ENCODE peak calls at places on chromosome 5, in seven cellular contexts. One of them, this sample, is unnamed.

GRCh38 chr5:170501361-170501760 is 2.5 kb upstream of the KCNIP1 start:
- DNase-seq in M059J: no peak
- DNase-seq in immature natural killer cell: no peak
- DNase-seq in fibroblast of the conjunctiva: no peak
- DNase-seq in right lobe of liver: no peak
- DNase-seq in NCI-H524 treated with DMSO at 0.1 percent for 48 hours: no peak
- DNase-seq in KBM-7: no peak
- DNase-seq in this sample: no peak

GRCh38 chr5:2889946-2890475 is 138.5 kb upstream of the IRX2 start:
- DNase-seq in M059J: no peak
- DNase-seq in NCI-H524 treated with DMSO at 0.1 percent for 48 hours: no peak
- DNase-seq in immature natural killer cell: no peak
- DNase-seq in right lobe of liver: no peak
- DNase-seq in fibroblast of the conjunctiva: no peak
- DNase-seq in KBM-7: no peak
- DNase-seq in this sample: no peak

GRCh38 chr5:158875272-158875679 is 224.4 kb downstream of the EBF1 start:
- DNase-seq in NCI-H524 treated with DMSO at 0.1 percent for 48 hours: no peak
- DNase-seq in KBM-7: no peak
- DNase-seq in M059J: peak; percentile 38
- DNase-seq in immature natural killer cell: no peak
- DNase-seq in right lobe of liver: no peak
- DNase-seq in fibroblast of the conjunctiva: peak; percentile 12
- DNase-seq in this sample: peak; percentile 54

GRCh38 chr5:652023-652515 is 39.9 kb downstream of the CEP72 start:
- DNase-seq in NCI-H524 treated with DMSO at 0.1 percent for 48 hours: no peak
- DNase-seq in fibroblast of the conjunctiva: no peak
- DNase-seq in KBM-7: no peak
- DNase-seq in immature natural killer cell: no peak
- DNase-seq in right lobe of liver: no peak
- DNase-seq in M059J: no peak
- DNase-seq in this sample: no peak

GRCh38 chr5:1011226-1011631 is 2.6 kb downstream of the NKD2 start:
- DNase-seq in right lobe of liver: peak; percentile 49
- DNase-seq in immature natural killer cell: no peak
- DNase-seq in KBM-7: peak; percentile 55
- DNase-seq in M059J: no peak
- DNase-seq in fibroblast of the conjunctiva: no peak
- DNase-seq in NCI-H524 treated with DMSO at 0.1 percent for 48 hours: no peak
- DNase-seq in this sample: peak; percentile 63

GRCh38 chr5:132283423-132284043 is 10.7 kb upstream of the SLC22A4 start:
- DNase-seq in right lobe of liver: no peak
- DNase-seq in KBM-7: peak; percentile 40
- DNase-seq in immature natural killer cell: no peak
- DNase-seq in M059J: peak; percentile 41
- DNase-seq in fibroblast of the conjunctiva: no peak
- DNase-seq in NCI-H524 treated with DMSO at 0.1 percent for 48 hours: no peak
- DNase-seq in this sample: peak; percentile 23

GRCh38 chr5:15926586-15926985 is 253.0 kb downstream of the MARCHF11 start:
- DNase-seq in KBM-7: no peak
- DNase-seq in NCI-H524 treated with DMSO at 0.1 percent for 48 hours: no peak
- DNase-seq in M059J: no peak
- DNase-seq in immature natural killer cell: no peak
- DNase-seq in fibroblast of the conjunctiva: no peak
- DNase-seq in right lobe of liver: no peak
- DNase-seq in this sample: no peak

GRCh38 chr5:102596113-102596512 is 97.3 kb upstream of the SLCO6A1 start:
- DNase-seq in M059J: peak; percentile 39
- DNase-seq in immature natural killer cell: no peak
- DNase-seq in NCI-H524 treated with DMSO at 0.1 percent for 48 hours: no peak
- DNase-seq in KBM-7: peak; percentile 11
- DNase-seq in right lobe of liver: no peak
- DNase-seq in fibroblast of the conjunctiva: no peak
- DNase-seq in this sample: peak; percentile 9

GRCh38 chr5:102295534-102296228 is 403 bp downstream of the SLCO4C1 start:
- DNase-seq in right lobe of liver: peak; percentile 51
- DNase-seq in KBM-7: peak; percentile 37
- DNase-seq in NCI-H524 treated with DMSO at 0.1 percent for 48 hours: no peak
- DNase-seq in M059J: no peak
- DNase-seq in fibroblast of the conjunctiva: no peak
- DNase-seq in immature natural killer cell: no peak
- DNase-seq in this sample: peak; percentile 64

GRCh38 chr5:176620333-176620981 is 9.9 kb downstream of the SNCB start:
- DNase-seq in right lobe of liver: no peak
- DNase-seq in KBM-7: no peak
- DNase-seq in fibroblast of the conjunctiva: no peak
- DNase-seq in immature natural killer cell: peak; percentile 12
- DNase-seq in M059J: peak; percentile 38
- DNase-seq in NCI-H524 treated with DMSO at 0.1 percent for 48 hours: no peak
- DNase-seq in this sample: peak; percentile 26

GRCh38 chr5:57199866-57200265 is 26.0 kb downstream of the GPBP1 start:
- DNase-seq in KBM-7: peak; percentile 52
- DNase-seq in M059J: no peak
- DNase-seq in immature natural killer cell: no peak
- DNase-seq in NCI-H524 treated with DMSO at 0.1 percent for 48 hours: no peak
- DNase-seq in fibroblast of the conjunctiva: no peak
- DNase-seq in right lobe of liver: no peak
- DNase-seq in this sample: no peak

GRCh38 chr5:143968071-143968878 is 156.3 kb downstream of the HMHB1 start:
- DNase-seq in fibroblast of the conjunctiva: peak; percentile 63
- DNase-seq in immature natural killer cell: no peak
- DNase-seq in M059J: peak; percentile 79
- DNase-seq in NCI-H524 treated with DMSO at 0.1 percent for 48 hours: no peak
- DNase-seq in right lobe of liver: no peak
- DNase-seq in KBM-7: peak; percentile 29
- DNase-seq in this sample: peak; percentile 78

GRCh38 chr5:143471041-143471509 is 67.6 kb upstream of the NR3C1 start:
- DNase-seq in M059J: peak; percentile 95
- DNase-seq in NCI-H524 treated with DMSO at 0.1 percent for 48 hours: no peak
- DNase-seq in right lobe of liver: no peak
- DNase-seq in immature natural killer cell: no peak
- DNase-seq in fibroblast of the conjunctiva: no peak
- DNase-seq in KBM-7: no peak
- DNase-seq in this sample: no peak

GRCh38 chr5:107067391-107067790 is 603.3 kb downstream of the EFNA5 start:
- DNase-seq in immature natural killer cell: no peak
- DNase-seq in fibroblast of the conjunctiva: no peak
- DNase-seq in M059J: peak; percentile 1
- DNase-seq in NCI-H524 treated with DMSO at 0.1 percent for 48 hours: no peak
- DNase-seq in right lobe of liver: no peak
- DNase-seq in KBM-7: no peak
- DNase-seq in this sample: no peak

GRCh38 chr5:10632110-10632903 is 68.4 kb downstream of the ANKRD33B start:
- DNase-seq in KBM-7: peak; percentile 79
- DNase-seq in NCI-H524 treated with DMSO at 0.1 percent for 48 hours: no peak
- DNase-seq in M059J: peak; percentile 85
- DNase-seq in fibroblast of the conjunctiva: no peak
- DNase-seq in immature natural killer cell: no peak
- DNase-seq in right lobe of liver: no peak
- DNase-seq in this sample: no peak

GRCh38 chr5:150759334-150759583 is 442 bp upstream of the DCTN4 start:
- DNase-seq in M059J: no peak
- DNase-seq in fibroblast of the conjunctiva: no peak
- DNase-seq in immature natural killer cell: no peak
- DNase-seq in NCI-H524 treated with DMSO at 0.1 percent for 48 hours: no peak
- DNase-seq in KBM-7: no peak
- DNase-seq in right lobe of liver: no peak
- DNase-seq in this sample: no peak

GRCh38 chr5:95791751-95792150 is 30.8 kb downstream of the GLRX start:
- DNase-seq in NCI-H524 treated with DMSO at 0.1 percent for 48 hours: no peak
- DNase-seq in fibroblast of the conjunctiva: no peak
- DNase-seq in KBM-7: no peak
- DNase-seq in immature natural killer cell: no peak
- DNase-seq in M059J: no peak
- DNase-seq in right lobe of liver: no peak
- DNase-seq in this sample: no peak

GRCh38 chr5:154478752-154479159 is 729 bp upstream of the HAND1 start:
- DNase-seq in right lobe of liver: no peak
- DNase-seq in KBM-7: no peak
- DNase-seq in immature natural killer cell: no peak
- DNase-seq in fibroblast of the conjunctiva: no peak
- DNase-seq in NCI-H524 treated with DMSO at 0.1 percent for 48 hours: no peak
- DNase-seq in M059J: no peak
- DNase-seq in this sample: no peak

GRCh38 chr5:135391869-135392255 is 7.2 kb downstream of the MACROH2A1 start:
- DNase-seq in immature natural killer cell: no peak
- DNase-seq in NCI-H524 treated with DMSO at 0.1 percent for 48 hours: no peak
- DNase-seq in fibroblast of the conjunctiva: no peak
- DNase-seq in KBM-7: no peak
- DNase-seq in right lobe of liver: no peak
- DNase-seq in M059J: peak; percentile 73
- DNase-seq in this sample: no peak

GRCh38 chr5:10673407-10673806 is 87.6 kb downstream of the DAP start:
- DNase-seq in right lobe of liver: no peak
- DNase-seq in NCI-H524 treated with DMSO at 0.1 percent for 48 hours: no peak
- DNase-seq in immature natural killer cell: no peak
- DNase-seq in fibroblast of the conjunctiva: no peak
- DNase-seq in M059J: no peak
- DNase-seq in KBM-7: no peak
- DNase-seq in this sample: no peak

GRCh38 chr5:154611341-154611767 is 133.3 kb upstream of the HAND1 start:
- DNase-seq in NCI-H524 treated with DMSO at 0.1 percent for 48 hours: no peak
- DNase-seq in KBM-7: no peak
- DNase-seq in right lobe of liver: no peak
- DNase-seq in fibroblast of the conjunctiva: no peak
- DNase-seq in M059J: no peak
- DNase-seq in immature natural killer cell: no peak
- DNase-seq in this sample: no peak

GRCh38 chr5:73948720-73949119 is 322.7 kb downstream of the ARHGEF28 start:
- DNase-seq in immature natural killer cell: no peak
- DNase-seq in right lobe of liver: peak; percentile 21
- DNase-seq in M059J: peak; percentile 28
- DNase-seq in fibroblast of the conjunctiva: no peak
- DNase-seq in NCI-H524 treated with DMSO at 0.1 percent for 48 hours: no peak
- DNase-seq in KBM-7: no peak
- DNase-seq in this sample: no peak

GRCh38 chr5:40787986-40788385 is 10.2 kb downstream of the PRKAA1 start:
- DNase-seq in immature natural killer cell: no peak
- DNase-seq in KBM-7: no peak
- DNase-seq in fibroblast of the conjunctiva: no peak
- DNase-seq in NCI-H524 treated with DMSO at 0.1 percent for 48 hours: no peak
- DNase-seq in right lobe of liver: no peak
- DNase-seq in M059J: no peak
- DNase-seq in this sample: no peak

GRCh38 chr5:151156732-151157402 is 712 bp downstream of the ANXA6 start:
- DNase-seq in right lobe of liver: no peak
- DNase-seq in M059J: no peak
- DNase-seq in fibroblast of the conjunctiva: no peak
- DNase-seq in immature natural killer cell: no peak
- DNase-seq in NCI-H524 treated with DMSO at 0.1 percent for 48 hours: no peak
- DNase-seq in KBM-7: peak; percentile 15
- DNase-seq in this sample: peak; percentile 19

GRCh38 chr5:83145882-83146331 is 68.6 kb downstream of the XRCC4 start:
- DNase-seq in KBM-7: no peak
- DNase-seq in right lobe of liver: no peak
- DNase-seq in immature natural killer cell: no peak
- DNase-seq in M059J: no peak
- DNase-seq in fibroblast of the conjunctiva: peak; percentile 10
- DNase-seq in NCI-H524 treated with DMSO at 0.1 percent for 48 hours: no peak
- DNase-seq in this sample: no peak